ENCODE peak calls at places on chromosomes 5 and 9, in four cellular contexts. V, O, W and L are unnamed samples.

GRCh38 chr5:132830436-132831094 is at the start of gene SHROOM1:
- DNase-seq in V (peak), O (peak), W (no peak), L (peak)

GRCh38 chr9:134005381-134005780 is 13.3 kb upstream of the VAV2 start:
- DNase-seq in V (no peak), O (no peak), W (no peak), L (no peak)

GRCh38 chr9:5511935-5512580 is 1.7 kb downstream of the PDCD1LG2 start:
- DNase-seq in V (no peak), O (no peak), W (no peak), L (no peak)

GRCh38 chr9:16721972-16722371 is 148.5 kb downstream of the BNC2 start:
- DNase-seq in V (no peak), O (no peak), W (no peak), L (no peak)

GRCh38 chr5:462051-462481 is 19.1 kb downstream of the EXOC3 start:
- DNase-seq in V (no peak), O (no peak), W (no peak), L (no peak)

GRCh38 chr9:14215614-14216013 is 98.3 kb downstream of the NFIB start:
- DNase-seq in V (no peak), O (no peak), W (no peak), L (no peak)

GRCh38 chr9:20382460-20383071 is 239.7 kb downstream of the MLLT3 start:
- DNase-seq in V (peak), O (no peak), W (no peak), L (no peak)

GRCh38 chr9:88179080-88179521 is 40.8 kb upstream of the SPATA31C2 start:
- DNase-seq in V (no peak), O (no peak), W (no peak), L (no peak)

GRCh38 chr9:126536131-126536530 is 77.6 kb upstream of the LMX1B start:
- DNase-seq in V (no peak), O (no peak), W (no peak), L (no peak)

GRCh38 chr9:87498816-87499454 is 1.3 kb downstream of the DAPK1 start:
- DNase-seq in V (no peak), O (peak), W (no peak), L (no peak)

GRCh38 chr5:142881727-142882126 is 111.5 kb downstream of the ARHGAP26 start:
- DNase-seq in V (no peak), O (no peak), W (no peak), L (no peak)

GRCh38 chr9:107020040-107020530 is 157.1 kb downstream of the ZNF462 start:
- DNase-seq in V (no peak), O (no peak), W (peak), L (no peak)

GRCh38 chr9:121640076-121640475 is 11.4 kb upstream of the DAB2IP start:
- DNase-seq in V (peak), O (peak), W (no peak), L (peak)

GRCh38 chr5:128630078-128630575 is 92.1 kb upstream of the FBN2 start:
- DNase-seq in V (no peak), O (no peak), W (no peak), L (no peak)

GRCh38 chr5:50751064-50751657 is 84.7 kb downstream of the PARP8 start:
- DNase-seq in V (peak), O (peak), W (peak), L (peak)

GRCh38 chr9:110950041-110950645 is 88.1 kb downstream of the LPAR1 start:
- DNase-seq in V (no peak), O (no peak), W (no peak), L (no peak)

GRCh38 chr9:132114102-132114707 is 34.5 kb upstream of the MED27 start:
- DNase-seq in V (peak), O (peak), W (no peak), L (peak)

GRCh38 chr5:35857606-35858205 is 1.0 kb downstream of the IL7R start:
- DNase-seq in V (no peak), O (no peak), W (no peak), L (no peak)

GRCh38 chr5:133967715-133968056 is 739 bp downstream of the C5orf15 start:
- DNase-seq in V (no peak), O (no peak), W (no peak), L (no peak)

GRCh38 chr5:74232281-74232680 is 408.2 kb downstream of the ENC1 start:
- DNase-seq in V (no peak), O (no peak), W (no peak), L (no peak)

GRCh38 chr5:76372320-76373054 is 30.6 kb upstream of the IQGAP2 start:
- DNase-seq in V (peak), O (peak), W (no peak), L (no peak)

GRCh38 chr9:117704024-117704575 is at the start of gene TLR4:
- DNase-seq in V (no peak), O (no peak), W (peak), L (no peak)

GRCh38 chr5:141369994-141370848 is at the start of gene PCDHGB3:
- DNase-seq in V (no peak), O (peak), W (no peak), L (peak)

GRCh38 chr9:135070964-135071735 is 16.3 kb upstream of the OLFM1 start:
- DNase-seq in V (no peak), O (no peak), W (no peak), L (no peak)

GRCh38 chr9:99056876-99057664 is 47.8 kb upstream of the TGFBR1 start:
- DNase-seq in V (no peak), O (no peak), W (no peak), L (no peak)

GRCh38 chr9:136665111-136665703 is 2.5 kb downstream of the EGFL7 start:
- DNase-seq in V (no peak), O (no peak), W (no peak), L (peak)

GRCh38 chr9:126952180-126952960 is 37.8 kb downstream of the RALGPS1 start:
- DNase-seq in V (no peak), O (no peak), W (no peak), L (no peak)

GRCh38 chr9:87964826-87965225 is 9.5 kb downstream of the CDK20 start:
- DNase-seq in V (no peak), O (no peak), W (no peak), L (no peak)

GRCh38 chr5:172444626-172445365 is 9.5 kb downstream of the SH3PXD2B start:
- DNase-seq in V (no peak), O (no peak), W (no peak), L (no peak)

GRCh38 chr5:74127377-74128338 is 501.7 kb downstream of the ARHGEF28 start:
- DNase-seq in V (peak), O (no peak), W (no peak), L (no peak)

GRCh38 chr5:91038180-91038808 is 344.8 kb downstream of the ARRDC3 start:
- DNase-seq in V (no peak), O (no peak), W (no peak), L (no peak)

GRCh38 chr5:51279983-51280382 is 103.3 kb upstream of the ISL1 start:
- DNase-seq in V (no peak), O (no peak), W (no peak), L (peak)

GRCh38 chr9:81686614-81687520 is 2.5 kb downstream of the TLE1 start:
- DNase-seq in V (peak), O (no peak), W (no peak), L (peak)

GRCh38 chr9:110890416-110890815 is 147.9 kb downstream of the LPAR1 start:
- DNase-seq in V (no peak), O (no peak), W (no peak), L (no peak)

GRCh38 chr5:66744040-66744439 is 147.8 kb downstream of the MAST4 start:
- DNase-seq in V (no peak), O (no peak), W (no peak), L (no peak)

GRCh38 chr5:153791339-153791738 is 247.4 kb downstream of the FAM114A2 start:
- DNase-seq in V (no peak), O (no peak), W (no peak), L (no peak)

GRCh38 chr9:27726244-27727141 is 153.2 kb upstream of the C9orf72 start:
- DNase-seq in V (peak), O (peak), W (peak), L (peak)

GRCh38 chr5:134142088-134142487 is 27.6 kb downstream of the TCF7 start:
- DNase-seq in V (no peak), O (no peak), W (no peak), L (no peak)

DNA sequence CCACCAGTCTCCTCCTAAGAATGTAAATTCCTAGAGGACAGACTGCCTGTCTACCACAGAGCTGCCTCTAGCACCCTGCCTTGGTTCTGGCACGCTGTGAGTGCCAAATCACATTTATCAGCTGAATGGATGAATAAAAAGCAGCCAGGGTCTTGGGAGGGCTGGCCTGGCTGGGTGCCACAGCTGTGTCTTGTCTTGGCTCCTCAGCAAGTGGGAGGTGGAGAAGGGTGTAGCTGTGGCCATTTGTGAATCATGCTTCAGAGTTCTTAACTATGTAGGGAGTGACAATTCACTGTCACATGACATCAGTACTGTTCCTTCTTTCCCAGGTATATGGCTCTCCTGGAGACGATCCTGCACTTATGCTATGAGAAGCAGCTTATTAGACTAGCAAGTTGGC is 70.6 kb downstream of the DCP2 start:
- DNase-seq in V (no peak), O (peak), W (no peak), L (no peak)
- TF ChIP-seq FOXK2 in V (no peak), O (no peak), W (no peak), L (no peak)

GRCh38 chr9:115292584-115293271 is 174.8 kb upstream of the TNC start:
- DNase-seq in V (no peak), O (no peak), W (no peak), L (no peak)

GRCh38 chr9:115295749-115296148 is 177.8 kb upstream of the TNC start:
- DNase-seq in V (no peak), O (no peak), W (no peak), L (no peak)

GRCh38 chr9:115291841-115292240 is 173.9 kb upstream of the TNC start:
- DNase-seq in V (no peak), O (no peak), W (no peak), L (no peak)

GRCh38 chr9:115285806-115286205 is 167.8 kb upstream of the TNC start:
- DNase-seq in V (no peak), O (no peak), W (no peak), L (no peak)

GRCh38 chr9:115289757-115290208 is 171.8 kb upstream of the TNC start:
- DNase-seq in V (no peak), O (no peak), W (no peak), L (no peak)
- TF ChIP-seq FOXK2 in V (no peak), O (no peak), W (no peak), L (no peak)

GRCh38 chr5:114782217-114782616 is 387.5 kb downstream of the TRIM36 start:
- DNase-seq in V (no peak), O (no peak), W (no peak), L (no peak)
- TF ChIP-seq FOXK2 in V (no peak), O (no peak), W (no peak), L (no peak)

GRCh38 chr5:123181394-123181801 is 92.4 kb downstream of the PRDM6 start:
- DNase-seq in V (no peak), O (no peak), W (no peak), L (no peak)

GRCh38 chr5:123178693-123179092 is 89.7 kb downstream of the PRDM6 start:
- DNase-seq in V (no peak), O (no peak), W (no peak), L (no peak)

GRCh38 chr5:123182072-123182471 is 93.0 kb downstream of the PRDM6 start:
- DNase-seq in V (no peak), O (no peak), W (no peak), L (no peak)

GRCh38 chr5:123180676-123181393 is 91.8 kb downstream of the PRDM6 start:
- DNase-seq in V (no peak), O (no peak), W (no peak), L (no peak)

GRCh38 chr5:123180178-123180577 is 91.1 kb downstream of the PRDM6 start:
- DNase-seq in V (no peak), O (no peak), W (no peak), L (no peak)
- TF ChIP-seq FOXK2 in V (no peak), O (no peak), W (no peak), L (no peak)

GRCh38 chr9:12627091-12627490 is 66.1 kb upstream of the TYRP1 start:
- DNase-seq in V (no peak), O (no peak), W (no peak), L (no peak)
- TF ChIP-seq FOXK2 in V (no peak), O (no peak), W (no peak), L (no peak)

GRCh38 chr5:56633950-56634349 is 181.4 kb upstream of the MAP3K1 start:
- DNase-seq in V (no peak), O (no peak), W (no peak), L (no peak)
- TF ChIP-seq FOXK2 in V (no peak), O (no peak), W (no peak), L (no peak)